ENCODE peak calls at places on chromosome 12, in five cellular contexts. One of them, this sample, is unnamed.

GRCh38 chr12:122687091-122687490 is 16.1 kb downstream of the HCAR2 start:
- DNase-seq in naive thymus-derived CD4-positive, alpha-beta T cell: no peak
- DNase-seq in cardiac fibroblast: peak
- DNase-seq in effector memory CD4-positive, alpha-beta T cell: no peak
- DNase-seq in tibial nerve: no peak
- DNase-seq in this sample: peak

GRCh38 chr12:4579305-4580097 is 17.5 kb downstream of the DYRK4 start:
- DNase-seq in naive thymus-derived CD4-positive, alpha-beta T cell: no peak
- DNase-seq in cardiac fibroblast: peak
- DNase-seq in effector memory CD4-positive, alpha-beta T cell: no peak
- DNase-seq in tibial nerve: no peak
- DNase-seq in this sample: peak

GRCh38 chr12:5268424-5269210 is 163.3 kb upstream of the NTF3 start:
- DNase-seq in naive thymus-derived CD4-positive, alpha-beta T cell: no peak
- DNase-seq in cardiac fibroblast: no peak
- DNase-seq in effector memory CD4-positive, alpha-beta T cell: no peak
- DNase-seq in tibial nerve: no peak
- DNase-seq in this sample: no peak

GRCh38 chr12:29255061-29255460 is 106.0 kb downstream of the FAR2 start:
- DNase-seq in naive thymus-derived CD4-positive, alpha-beta T cell: no peak
- DNase-seq in cardiac fibroblast: no peak
- DNase-seq in effector memory CD4-positive, alpha-beta T cell: no peak
- DNase-seq in tibial nerve: no peak
- DNase-seq in this sample: peak

GRCh38 chr12:92779902-92780301 is 77.1 kb downstream of the PLEKHG7 start:
- DNase-seq in naive thymus-derived CD4-positive, alpha-beta T cell: no peak
- DNase-seq in cardiac fibroblast: peak
- DNase-seq in effector memory CD4-positive, alpha-beta T cell: no peak
- DNase-seq in tibial nerve: no peak
- DNase-seq in this sample: no peak

GRCh38 chr12:68565391-68565903 is 45.3 kb upstream of the RAP1B start:
- DNase-seq in naive thymus-derived CD4-positive, alpha-beta T cell: no peak
- DNase-seq in cardiac fibroblast: peak
- DNase-seq in effector memory CD4-positive, alpha-beta T cell: no peak
- DNase-seq in tibial nerve: no peak
- DNase-seq in this sample: no peak

GRCh38 chr12:121898287-121898686 is 9.7 kb downstream of the PSMD9 start:
- DNase-seq in naive thymus-derived CD4-positive, alpha-beta T cell: no peak
- DNase-seq in cardiac fibroblast: no peak
- DNase-seq in effector memory CD4-positive, alpha-beta T cell: no peak
- DNase-seq in tibial nerve: no peak
- DNase-seq in this sample: no peak

GRCh38 chr12:27163048-27163715 is 80.8 kb upstream of the C12orf71 start:
- DNase-seq in naive thymus-derived CD4-positive, alpha-beta T cell: no peak
- DNase-seq in cardiac fibroblast: peak
- DNase-seq in effector memory CD4-positive, alpha-beta T cell: no peak
- DNase-seq in tibial nerve: no peak
- DNase-seq in this sample: no peak

GRCh38 chr12:66329941-66330340 is 27.6 kb downstream of the HELB start:
- DNase-seq in naive thymus-derived CD4-positive, alpha-beta T cell: no peak
- DNase-seq in cardiac fibroblast: peak
- DNase-seq in effector memory CD4-positive, alpha-beta T cell: no peak
- DNase-seq in tibial nerve: no peak
- DNase-seq in this sample: no peak

GRCh38 chr12:121579981-121580868 is 598 bp downstream of the KDM2B start:
- DNase-seq in naive thymus-derived CD4-positive, alpha-beta T cell: peak
- DNase-seq in cardiac fibroblast: peak
- DNase-seq in effector memory CD4-positive, alpha-beta T cell: peak
- DNase-seq in tibial nerve: peak
- DNase-seq in this sample: peak

GRCh38 chr12:325886-326285 is 63.2 kb downstream of the KDM5A start:
- DNase-seq in naive thymus-derived CD4-positive, alpha-beta T cell: no peak
- DNase-seq in cardiac fibroblast: no peak
- DNase-seq in effector memory CD4-positive, alpha-beta T cell: no peak
- DNase-seq in tibial nerve: no peak
- DNase-seq in this sample: no peak

GRCh38 chr12:122130150-122130549 is 43.9 kb downstream of the IL31 start:
- DNase-seq in naive thymus-derived CD4-positive, alpha-beta T cell: no peak
- DNase-seq in cardiac fibroblast: no peak
- DNase-seq in effector memory CD4-positive, alpha-beta T cell: no peak
- DNase-seq in tibial nerve: no peak
- DNase-seq in this sample: no peak

GRCh38 chr12:94650143-94651056 is at the start of gene TMCC3:
- DNase-seq in naive thymus-derived CD4-positive, alpha-beta T cell: peak
- DNase-seq in cardiac fibroblast: peak
- DNase-seq in effector memory CD4-positive, alpha-beta T cell: peak
- DNase-seq in tibial nerve: no peak
- DNase-seq in this sample: peak

GRCh38 chr12:15584366-15585041 is 204.7 kb downstream of the EPS8 start:
- DNase-seq in naive thymus-derived CD4-positive, alpha-beta T cell: no peak
- DNase-seq in cardiac fibroblast: peak
- DNase-seq in effector memory CD4-positive, alpha-beta T cell: no peak
- DNase-seq in tibial nerve: peak
- DNase-seq in this sample: peak

GRCh38 chr12:57756406-57757341 is 1.8 kb downstream of the MARCHF9 start:
- DNase-seq in naive thymus-derived CD4-positive, alpha-beta T cell: peak
- DNase-seq in cardiac fibroblast: peak
- DNase-seq in effector memory CD4-positive, alpha-beta T cell: peak
- DNase-seq in tibial nerve: no peak
- DNase-seq in this sample: peak

GRCh38 chr12:7542813-7543212 is 39.2 kb upstream of the CD163 start:
- DNase-seq in naive thymus-derived CD4-positive, alpha-beta T cell: no peak
- DNase-seq in cardiac fibroblast: peak
- DNase-seq in effector memory CD4-positive, alpha-beta T cell: no peak
- DNase-seq in tibial nerve: peak
- DNase-seq in this sample: no peak

GRCh38 chr12:108627134-108627920 is 6.4 kb downstream of the SELPLG start:
- DNase-seq in naive thymus-derived CD4-positive, alpha-beta T cell: no peak
- DNase-seq in cardiac fibroblast: no peak
- DNase-seq in effector memory CD4-positive, alpha-beta T cell: no peak
- DNase-seq in tibial nerve: no peak
- DNase-seq in this sample: no peak

GRCh38 chr12:131608740-131609665 is 101.9 kb upstream of the SFSWAP start:
- DNase-seq in naive thymus-derived CD4-positive, alpha-beta T cell: peak
- DNase-seq in cardiac fibroblast: peak
- DNase-seq in effector memory CD4-positive, alpha-beta T cell: peak
- DNase-seq in tibial nerve: peak
- DNase-seq in this sample: peak

GRCh38 chr12:30582943-30583342 is 112.7 kb downstream of the IPO8 start:
- DNase-seq in naive thymus-derived CD4-positive, alpha-beta T cell: no peak
- DNase-seq in cardiac fibroblast: no peak
- DNase-seq in effector memory CD4-positive, alpha-beta T cell: no peak
- DNase-seq in tibial nerve: no peak
- DNase-seq in this sample: no peak

GRCh38 chr12:110344657-110345056 is 58.9 kb downstream of the ANAPC7 start:
- DNase-seq in naive thymus-derived CD4-positive, alpha-beta T cell: no peak
- DNase-seq in cardiac fibroblast: no peak
- DNase-seq in effector memory CD4-positive, alpha-beta T cell: no peak
- DNase-seq in tibial nerve: no peak
- DNase-seq in this sample: no peak
- H3K4me3 ChIP-seq in naive thymus-derived CD4-positive, alpha-beta T cell: no peak
- H3K4me3 ChIP-seq in cardiac fibroblast: no peak
- H3K4me3 ChIP-seq in effector memory CD4-positive, alpha-beta T cell: no peak
- H3K4me3 ChIP-seq in tibial nerve: no peak
- H3K4me3 ChIP-seq in this sample: no peak

GRCh38 chr12:50104614-50105366 is 982 bp downstream of the GPD1 start:
- DNase-seq in naive thymus-derived CD4-positive, alpha-beta T cell: no peak
- DNase-seq in cardiac fibroblast: peak
- DNase-seq in effector memory CD4-positive, alpha-beta T cell: no peak
- DNase-seq in tibial nerve: no peak
- DNase-seq in this sample: no peak

GRCh38 chr12:50103767-50104321 is at the start of gene GPD1:
- DNase-seq in naive thymus-derived CD4-positive, alpha-beta T cell: no peak
- DNase-seq in cardiac fibroblast: peak
- DNase-seq in effector memory CD4-positive, alpha-beta T cell: no peak
- DNase-seq in tibial nerve: no peak
- DNase-seq in this sample: peak

GRCh38 chr12:50107416-50108268 is 3.8 kb downstream of the GPD1 start:
- DNase-seq in naive thymus-derived CD4-positive, alpha-beta T cell: no peak
- DNase-seq in cardiac fibroblast: no peak
- DNase-seq in effector memory CD4-positive, alpha-beta T cell: no peak
- DNase-seq in tibial nerve: no peak
- DNase-seq in this sample: no peak

GRCh38 chr12:50106907-50107306 is 3.1 kb downstream of the GPD1 start:
- DNase-seq in naive thymus-derived CD4-positive, alpha-beta T cell: no peak
- DNase-seq in cardiac fibroblast: no peak
- DNase-seq in effector memory CD4-positive, alpha-beta T cell: no peak
- DNase-seq in tibial nerve: no peak
- DNase-seq in this sample: no peak

GRCh38 chr12:50105913-50106450 is 2.2 kb downstream of the GPD1 start:
- DNase-seq in naive thymus-derived CD4-positive, alpha-beta T cell: no peak
- DNase-seq in cardiac fibroblast: no peak
- DNase-seq in effector memory CD4-positive, alpha-beta T cell: no peak
- DNase-seq in tibial nerve: no peak
- DNase-seq in this sample: no peak
- H3K4me3 ChIP-seq in naive thymus-derived CD4-positive, alpha-beta T cell: no peak
- H3K4me3 ChIP-seq in cardiac fibroblast: no peak
- H3K4me3 ChIP-seq in effector memory CD4-positive, alpha-beta T cell: no peak
- H3K4me3 ChIP-seq in tibial nerve: no peak
- H3K4me3 ChIP-seq in this sample: no peak

DNA sequence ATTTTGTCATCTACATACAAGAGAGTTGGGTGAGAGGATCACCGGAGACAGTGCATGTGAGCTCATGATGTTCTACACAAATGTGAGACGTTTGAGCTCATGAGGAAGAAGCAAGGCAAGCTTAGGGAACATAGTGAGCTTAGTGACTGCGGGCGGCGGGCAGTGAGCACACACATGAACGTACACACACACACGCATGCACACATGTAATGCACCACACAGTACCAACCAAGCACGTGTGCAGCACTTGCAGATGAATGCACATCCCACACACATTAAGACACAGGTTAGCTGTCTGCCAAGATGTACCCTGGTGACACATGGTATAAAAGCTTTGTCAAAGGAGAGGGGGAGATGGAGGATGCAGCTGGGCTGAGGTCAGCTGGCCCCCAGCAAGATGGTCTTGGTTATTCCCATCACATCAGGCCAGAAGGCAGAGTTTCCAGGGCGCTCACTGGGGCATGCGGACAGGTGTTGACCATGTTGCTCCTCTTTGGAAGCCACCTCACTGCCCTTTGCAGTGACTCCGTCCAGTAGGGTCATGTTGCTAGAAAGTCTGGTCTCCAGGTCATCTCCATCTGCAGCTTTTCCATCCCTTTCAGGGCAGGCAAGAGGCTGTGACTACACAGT is 8.7 kb upstream of the CACNA2D4 start:
- DNase-seq in naive thymus-derived CD4-positive, alpha-beta T cell: no peak
- DNase-seq in cardiac fibroblast: no peak
- DNase-seq in effector memory CD4-positive, alpha-beta T cell: no peak
- DNase-seq in tibial nerve: no peak
- DNase-seq in this sample: no peak
- H3K4me3 ChIP-seq in naive thymus-derived CD4-positive, alpha-beta T cell: no peak
- H3K4me3 ChIP-seq in cardiac fibroblast: no peak
- H3K4me3 ChIP-seq in effector memory CD4-positive, alpha-beta T cell: no peak
- H3K4me3 ChIP-seq in tibial nerve: no peak
- H3K4me3 ChIP-seq in this sample: no peak

GRCh38 chr12:117134721-117135120 is 35.5 kb upstream of the TESC start:
- DNase-seq in naive thymus-derived CD4-positive, alpha-beta T cell: no peak
- DNase-seq in cardiac fibroblast: no peak
- DNase-seq in effector memory CD4-positive, alpha-beta T cell: no peak
- DNase-seq in tibial nerve: no peak
- DNase-seq in this sample: no peak

GRCh38 chr12:117134059-117134458 is 34.8 kb upstream of the TESC start:
- DNase-seq in naive thymus-derived CD4-positive, alpha-beta T cell: no peak
- DNase-seq in cardiac fibroblast: no peak
- DNase-seq in effector memory CD4-positive, alpha-beta T cell: no peak
- DNase-seq in tibial nerve: no peak
- DNase-seq in this sample: no peak

GRCh38 chr12:117127933-117128823 is 29.0 kb upstream of the TESC start:
- DNase-seq in naive thymus-derived CD4-positive, alpha-beta T cell: no peak
- DNase-seq in cardiac fibroblast: no peak
- DNase-seq in effector memory CD4-positive, alpha-beta T cell: no peak
- DNase-seq in tibial nerve: no peak
- DNase-seq in this sample: no peak

GRCh38 chr12:117129391-117129790 is 30.2 kb upstream of the TESC start:
- DNase-seq in naive thymus-derived CD4-positive, alpha-beta T cell: no peak
- DNase-seq in cardiac fibroblast: no peak
- DNase-seq in effector memory CD4-positive, alpha-beta T cell: no peak
- DNase-seq in tibial nerve: no peak
- DNase-seq in this sample: no peak

GRCh38 chr12:117130806-117131205 is 31.6 kb upstream of the TESC start:
- DNase-seq in naive thymus-derived CD4-positive, alpha-beta T cell: no peak
- DNase-seq in cardiac fibroblast: no peak
- DNase-seq in effector memory CD4-positive, alpha-beta T cell: no peak
- DNase-seq in tibial nerve: no peak
- DNase-seq in this sample: no peak
- H3K4me3 ChIP-seq in naive thymus-derived CD4-positive, alpha-beta T cell: no peak
- H3K4me3 ChIP-seq in cardiac fibroblast: no peak
- H3K4me3 ChIP-seq in effector memory CD4-positive, alpha-beta T cell: no peak
- H3K4me3 ChIP-seq in tibial nerve: no peak
- H3K4me3 ChIP-seq in this sample: no peak

This sample was measured in BE2C.